ENCODE peak calls at places on chromosomes 11 and 22, in four cellular contexts. G, B, D and C are unnamed samples.

GRCh38 chr11:78310500-78310909 is 107.1 kb downstream of the GAB2 start:
- DNase-seq in G (no peak), B (peak), D (peak), C (no peak)

GRCh38 chr11:15842345-15842744 is 514.0 kb downstream of the SOX6 start:
- DNase-seq in G (no peak), B (no peak), D (peak), C (no peak)

GRCh38 chr11:96905084-96905641 is 515.4 kb downstream of the JRKL start:
- DNase-seq in G (no peak), B (no peak), D (no peak), C (no peak)

GRCh38 chr11:128709402-128709801 is 15.5 kb downstream of the FLI1 start:
- DNase-seq in G (no peak), B (no peak), D (peak), C (peak)

GRCh38 chr22:46043816-46044717 is 67.1 kb upstream of the WNT7B start:
- DNase-seq in G (no peak), B (peak), D (peak), C (no peak)

GRCh38 chr11:111352935-111353695 is 26.0 kb downstream of the POU2AF1 start:
- DNase-seq in G (no peak), B (peak), D (no peak), C (no peak)

GRCh38 chr11:1861435-1862411 is 8.8 kb downstream of the LSP1 start:
- DNase-seq in G (no peak), B (no peak), D (no peak), C (no peak)

GRCh38 chr22:41508770-41509170 is 35.5 kb downstream of the POLR3H start:
- DNase-seq in G (no peak), B (no peak), D (no peak), C (no peak)

GRCh38 chr11:6320411-6321207 is at the start of gene CAVIN3:
- DNase-seq in G (no peak), B (peak), D (peak), C (no peak)

GRCh38 chr11:111879637-111879960 is 258 bp downstream of the CFAP68 start:
- DNase-seq in G (no peak), B (no peak), D (peak), C (no peak)

GRCh38 chr11:30260813-30261212 is 30.0 kb downstream of the FSHB start:
- DNase-seq in G (no peak), B (no peak), D (no peak), C (no peak)

GRCh38 chr11:128525411-128526243 is 61.7 kb downstream of the ETS1 start:
- DNase-seq in G (peak), B (no peak), D (peak), C (no peak)

GRCh38 chr11:73334244-73335203 is 26.4 kb downstream of the ARHGEF17 start:
- DNase-seq in G (no peak), B (peak), D (peak), C (peak)

GRCh38 chr11:16902979-16903378 is 111.2 kb downstream of the PLEKHA7 start:
- DNase-seq in G (no peak), B (no peak), D (no peak), C (no peak)

GRCh38 chr11:102599642-102600261 is 25.4 kb downstream of the MMP20 start:
- DNase-seq in G (no peak), B (no peak), D (peak), C (peak)

GRCh38 chr11:107705027-107705426 is 6.8 kb downstream of the SLN start:
- DNase-seq in G (no peak), B (no peak), D (peak), C (peak)

GRCh38 chr11:10294289-10294953 is 402 bp upstream of the SBF2 start:
- DNase-seq in G (no peak), B (peak), D (peak), C (no peak)

GRCh38 chr22:48535868-48536690 is 1291.6 kb downstream of the BRD1 start:
- DNase-seq in G (no peak), B (no peak), D (peak), C (no peak)

GRCh38 chr11:115518983-115519382 is 14.8 kb upstream of the CADM1 start:
- DNase-seq in G (no peak), B (no peak), D (no peak), C (no peak)

GRCh38 chr22:44218071-44218470 is 37.3 kb downstream of the PARVG start:
- DNase-seq in G (no peak), B (no peak), D (no peak), C (no peak)

GRCh38 chr11:73234403-73235181 is 16.5 kb downstream of the P2RY2 start:
- DNase-seq in G (no peak), B (no peak), D (no peak), C (no peak)

GRCh38 chr22:39943366-39943765 is 16.8 kb upstream of the TMA7B start:
- DNase-seq in G (no peak), B (no peak), D (no peak), C (no peak)

GRCh38 chr22:16959345-16959930 is 48.6 kb downstream of the GAB4 start:
- DNase-seq in G (no peak), B (no peak), D (no peak), C (no peak)

GRCh38 chr11:70399681-70400112 is 1.4 kb downstream of the CTTN start:
- DNase-seq in G (no peak), B (peak), D (peak), C (peak)

GRCh38 chr11:60951909-60952741 is at the start of gene SLC15A3:
- DNase-seq in G (no peak), B (peak), D (no peak), C (no peak)

GRCh38 chr22:46367707-46368191 is 32.2 kb downstream of the TRMU start:
- DNase-seq in G (peak), B (peak), D (peak), C (no peak)

GRCh38 chr11:71391352-71391751 is 56.8 kb downstream of the DHCR7 start:
- DNase-seq in G (no peak), B (no peak), D (no peak), C (no peak)

GRCh38 chr22:31477329-31477728 is 12.3 kb downstream of the EIF4ENIF1 start:
- DNase-seq in G (no peak), B (no peak), D (no peak), C (no peak)

GRCh38 chr22:46534901-46535630 is 2.4 kb downstream of the CELSR1 start:
- DNase-seq in G (no peak), B (no peak), D (no peak), C (no peak)

GRCh38 chr22:26471522-26471921 is 12.1 kb downstream of the HPS4 start:
- DNase-seq in G (no peak), B (no peak), D (peak), C (peak)

DNA sequence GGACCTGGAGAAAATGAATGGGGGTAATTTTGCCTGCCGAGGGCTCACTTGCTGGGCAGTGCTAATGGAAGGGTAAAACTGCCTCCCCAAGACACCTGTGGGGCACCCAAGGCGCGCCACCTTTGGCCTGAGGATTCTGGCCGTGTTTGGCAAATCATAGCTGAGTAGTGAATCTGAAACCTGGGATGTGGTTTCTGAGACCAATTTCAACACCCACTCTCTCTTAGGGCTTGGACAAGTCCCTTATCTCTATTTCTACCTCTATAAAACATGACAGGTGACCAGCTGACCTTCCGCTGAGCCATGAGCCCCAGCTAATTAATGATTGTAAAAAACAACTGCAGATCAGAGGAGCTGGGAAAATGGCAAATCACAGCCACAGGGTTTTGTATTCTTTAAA is 1.5 kb upstream of the PACSIN3 start:
- DNase-seq in G (no peak), B (no peak), D (no peak), C (no peak)
- H3K4me3 ChIP-seq in G (no peak), B (no peak), D (peak), C (peak)

DNA sequence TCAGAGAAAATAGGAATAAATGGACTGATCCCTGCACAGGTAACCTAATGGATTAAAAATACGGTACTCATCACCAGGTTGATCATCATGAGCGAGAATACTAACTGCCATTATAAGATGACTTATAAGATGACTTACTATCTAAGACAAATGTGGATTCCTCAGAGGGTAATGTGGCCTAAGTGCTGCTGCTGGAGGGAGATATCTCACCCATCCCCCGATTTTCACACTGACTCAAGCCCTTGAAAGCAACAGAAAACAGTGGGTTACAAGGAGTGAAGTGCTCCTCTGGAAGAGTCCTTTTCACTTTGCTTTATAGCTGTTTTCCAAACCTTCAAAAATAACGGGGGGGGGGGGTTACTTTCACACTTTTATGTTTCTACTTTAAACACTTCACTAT is 920 bp downstream of the TMEM218 start:
- DNase-seq in G (no peak), B (no peak), D (peak), C (no peak)
- H3K4me3 ChIP-seq in G (peak), B (peak), D (peak), C (peak)

GRCh38 chr11:105448703-105449079 is 161.2 kb upstream of the GRIA4 start:
- DNase-seq in G (no peak), B (no peak), D (no peak), C (no peak)

GRCh38 chr11:105449100-105449734 is 160.7 kb upstream of the GRIA4 start:
- DNase-seq in G (no peak), B (no peak), D (no peak), C (no peak)

GRCh38 chr11:105447936-105448702 is 161.8 kb upstream of the GRIA4 start:
- DNase-seq in G (no peak), B (no peak), D (no peak), C (no peak)

DNA sequence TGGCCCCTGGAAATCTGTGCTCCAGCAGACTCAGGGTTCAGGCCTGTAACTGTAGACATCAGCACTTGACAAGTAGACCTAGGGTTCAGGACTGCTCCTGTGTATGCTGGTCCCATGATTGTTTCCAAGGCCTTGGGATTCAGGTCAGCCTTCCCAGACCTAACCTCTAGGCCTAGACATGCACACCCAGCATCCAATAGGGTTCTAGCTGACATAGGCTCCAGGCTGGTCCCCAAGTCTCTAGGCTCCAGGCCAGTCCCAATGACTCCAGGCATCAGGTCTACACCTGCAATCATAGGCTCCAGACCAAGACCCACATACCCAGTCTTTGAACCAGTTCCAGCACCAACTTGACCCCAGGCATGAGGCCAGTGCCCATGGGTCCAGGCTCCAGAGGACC is 166.2 kb upstream of the GRIA4 start:
- DNase-seq in G (no peak), B (no peak), D (no peak), C (no peak)
- H3K4me3 ChIP-seq in G (no peak), B (no peak), D (no peak), C (no peak)

DNA sequence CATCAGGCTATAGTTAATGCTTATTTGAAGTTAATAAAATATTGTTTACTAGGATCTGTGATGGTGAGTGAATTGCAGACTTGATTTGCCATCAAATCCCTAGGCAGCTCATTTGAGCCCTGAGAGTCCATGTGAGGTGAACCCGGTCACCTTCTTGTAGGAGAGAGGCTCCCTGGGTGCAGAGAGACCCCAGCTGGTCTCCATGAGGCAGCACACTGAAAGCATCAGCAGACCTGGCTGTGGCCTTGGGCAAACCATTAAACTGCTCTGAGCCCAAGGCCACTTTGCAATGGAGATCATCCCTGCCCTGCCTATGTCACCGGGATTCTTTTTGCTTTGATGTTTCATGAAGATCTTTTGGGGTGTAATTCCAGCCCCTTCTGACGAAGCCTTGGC is 125.2 kb downstream of the MICAL2 start:
- DNase-seq in G (no peak), B (no peak), D (no peak), C (no peak)
- H3K4me3 ChIP-seq in G (peak), B (no peak), D (no peak), C (no peak)

GRCh38 chr11:66266378-66267038 is 1.9 kb upstream of the RAB1B start:
- DNase-seq in G (no peak), B (no peak), D (no peak), C (no peak)
- H3K4me3 ChIP-seq in G (no peak), B (peak), D (peak), C (no peak)

GRCh38 chr11:134951305-134951700 is 539.3 kb upstream of the B3GAT1 start:
- DNase-seq in G (no peak), B (no peak), D (peak), C (no peak)
- H3K4me3 ChIP-seq in G (no peak), B (no peak), D (no peak), C (no peak)

GRCh38 chr11:46914363-46914762 is 4.0 kb downstream of the LRP4 start:
- DNase-seq in G (no peak), B (no peak), D (peak), C (peak)
- H3K4me3 ChIP-seq in G (no peak), B (no peak), D (no peak), C (no peak)

GRCh38 chr11:64449381-64450167 is 90.6 kb downstream of the RPS6KA4 start:
- DNase-seq in G (peak), B (peak), D (peak), C (no peak)
- H3K4me3 ChIP-seq in G (no peak), B (peak), D (peak), C (no peak)